ENCODE peak calls at places on chromosomes 7 and 10, in eight cellular contexts. V, J, U, O, B, L, X and Y are unnamed samples.

GRCh38 chr7:81002471-81002870 is 83.6 kb upstream of the SEMA3C start:
- DNase-seq in U (no peak), X (no peak), B (no peak), J (no peak), V (no peak), L (no peak), O (no peak), Y (no peak)

GRCh38 chr7:70571403-70571911 is 560.5 kb upstream of the GALNT17 start:
- DNase-seq in U (peak; percentile 25), V (no peak), O (no peak), J (no peak), X (peak; percentile 72), L (no peak), B (peak; percentile 55), Y (no peak)

GRCh38 chr10:20007426-20007825 is 191.2 kb downstream of the PLXDC2 start:
- DNase-seq in X (no peak), O (no peak), U (no peak), B (no peak), V (no peak), L (no peak), J (no peak), Y (no peak)

GRCh38 chr10:42926831-42927230 is 144.2 kb downstream of the BMS1 start:
- DNase-seq in J (peak; percentile 45), O (no peak), X (no peak), U (peak; percentile 77), V (no peak), B (no peak), L (peak; percentile 65), Y (no peak)

GRCh38 chr10:127337801-127338200 is 141.4 kb upstream of the INSYN2A start:
- DNase-seq in U (peak; percentile 21), X (no peak), J (no peak), B (no peak), O (no peak), V (no peak), L (no peak), Y (no peak)

GRCh38 chr10:29734980-29735627 is 100.3 kb upstream of the SVIL start:
- DNase-seq in L (peak; percentile 42), J (peak; percentile 31), V (peak; percentile 81), U (peak; percentile 53), B (peak; percentile 36), X (peak; percentile 66), O (peak; percentile 82), Y (peak; percentile 78)

GRCh38 chr7:18577096-18577771 is 81.7 kb downstream of the HDAC9 start:
- DNase-seq in J (no peak), U (no peak), L (no peak), O (no peak), B (no peak), V (no peak), X (no peak), Y (no peak)

GRCh38 chr7:68980011-68980410 is 618.3 kb upstream of the AUTS2 start:
- DNase-seq in L (no peak), U (peak; percentile 40), O (no peak), X (no peak), B (no peak), J (no peak), V (no peak), Y (no peak)

GRCh38 chr10:47094126-47094525 is 182.9 kb downstream of the PTPN20 start:
- DNase-seq in U (no peak), J (no peak), O (no peak), B (no peak), V (no peak), L (no peak), X (no peak), Y (no peak)

GRCh38 chr7:149823191-149823630 is 15.0 kb upstream of the ZNF862 start:
- DNase-seq in B (no peak), O (no peak), V (peak; percentile 5), U (no peak), X (no peak), L (no peak), J (no peak), Y (no peak)

GRCh38 chr7:81715984-81716588 is 53.8 kb downstream of the HGF start:
- DNase-seq in U (peak; percentile 52), O (peak; percentile 28), X (no peak), V (no peak), L (no peak), J (peak; percentile 11), B (peak; percentile 75), Y (no peak)

GRCh38 chr7:39085590-39086049 is 107.9 kb downstream of the POU6F2 start:
- DNase-seq in L (peak; percentile 43), O (no peak), X (no peak), J (peak; percentile 62), V (no peak), B (no peak), U (peak; percentile 7), Y (no peak)

GRCh38 chr10:13743101-13743693 is 156.4 kb downstream of the PRPF18 start:
- DNase-seq in X (no peak), B (no peak), U (peak; percentile 30), O (no peak), V (no peak), L (no peak), J (no peak), Y (no peak)

GRCh38 chr7:106017657-106018056 is 54.6 kb downstream of the CDHR3 start:
- DNase-seq in X (no peak), B (no peak), L (no peak), J (no peak), V (no peak), O (no peak), U (no peak), Y (no peak)

DNA sequence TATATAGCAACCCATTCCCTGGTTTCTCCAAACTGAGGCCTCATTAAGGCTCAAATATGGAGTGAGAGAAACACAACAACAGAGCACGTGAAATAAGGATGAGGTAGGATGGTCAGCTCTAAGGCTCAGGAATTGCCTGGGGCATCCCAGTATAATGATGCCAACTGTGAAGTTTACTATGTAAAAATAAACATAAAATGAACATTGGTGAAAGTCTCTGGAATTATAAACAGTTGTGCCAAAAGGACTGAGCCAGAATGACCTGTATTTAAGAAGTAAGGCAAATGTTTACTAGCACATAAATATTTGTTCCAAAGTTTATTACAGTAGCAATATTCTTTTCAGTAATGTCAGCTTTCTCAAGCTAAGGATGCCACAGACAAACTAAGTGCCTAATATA is 64.6 kb downstream of the ZNF680 start:
- DNase-seq in B (no peak), J (no peak), L (no peak), X (no peak), O (no peak), V (no peak), U (no peak), Y (no peak)
- H3K9me3 ChIP-seq in B (peaks cover 37% of the 10 kb centered on the region), J (peaks cover 13% of the 10 kb centered on the region), L (peaks cover 56% of the 10 kb centered on the region), X (no peaks in the 10 kb centered on the region), O (no peaks in the 10 kb centered on the region), V (peaks cover 47% of the 10 kb centered on the region), U (no peaks in the 10 kb centered on the region), Y (no peaks in the 10 kb centered on the region)

GRCh38 chr7:104969183-104969582 is 44.8 kb upstream of the KMT2E start:
- DNase-seq in O (no peak), B (no peak), J (no peak), V (no peak), X (no peak), U (no peak), L (no peak), Y (no peak)

GRCh38 chr7:104973909-104974415 is 40.0 kb upstream of the KMT2E start:
- DNase-seq in X (peak; percentile 67), U (peak; percentile 92), L (no peak), O (no peak), V (no peak), B (no peak), J (no peak), Y (no peak)

GRCh38 chr7:104972510-104972909 is 41.5 kb upstream of the KMT2E start:
- DNase-seq in V (no peak), U (no peak), O (no peak), L (no peak), X (no peak), B (no peak), J (no peak), Y (no peak)

GRCh38 chr7:104973227-104973626 is 40.8 kb upstream of the KMT2E start:
- DNase-seq in X (no peak), V (no peak), O (no peak), B (no peak), L (no peak), U (no peak), J (no peak), Y (no peak)

DNA sequence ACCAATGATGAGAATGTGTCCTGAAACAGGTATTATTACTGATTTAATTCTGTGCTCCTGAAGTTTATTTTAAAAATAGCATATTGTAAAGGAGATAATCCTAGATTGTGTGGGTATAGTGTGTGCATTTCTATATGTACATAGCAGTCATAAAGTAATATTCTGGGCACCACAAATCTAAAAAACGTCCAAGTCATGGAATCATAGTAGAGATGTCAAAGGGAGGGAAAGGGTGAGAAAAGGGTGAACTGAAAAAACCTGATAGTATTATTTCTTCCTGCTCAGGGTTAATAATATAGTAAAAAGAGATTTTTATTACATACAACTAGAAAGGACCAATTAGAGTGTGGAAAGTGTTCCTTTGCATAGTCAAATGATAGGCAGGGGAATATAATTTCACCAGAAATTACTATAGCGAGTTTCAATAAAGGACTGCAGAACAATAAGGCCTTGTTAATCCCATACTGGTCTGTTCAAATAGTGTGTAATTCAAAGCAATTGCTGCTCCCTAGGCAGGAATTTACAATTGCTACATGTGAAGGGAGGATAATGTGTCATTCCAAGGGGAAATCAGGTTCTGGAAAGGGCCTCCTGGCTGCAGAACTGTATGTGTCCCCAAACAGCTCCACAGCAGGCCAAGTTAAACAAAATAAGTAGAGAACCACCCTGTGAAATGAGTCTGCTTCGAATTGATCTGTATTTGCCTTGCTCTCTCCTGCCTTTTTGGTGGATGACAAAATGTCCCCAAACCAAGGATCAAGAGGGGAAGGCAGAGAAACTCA is 42.5 kb upstream of the KMT2E start:
- DNase-seq in V (no peak), J (no peak), B (peak; percentile 35), U (peak; percentile 59), X (peak; percentile 70), O (no peak), L (no peak), Y (peak; percentile 79)
- H3K27ac ChIP-seq in V (peak overlapping the region; percentile 81), J (no peak overlapping the region), B (no peak overlapping the region), U (no peak overlapping the region), X (peak overlapping the region; percentile 85), O (no peak overlapping the region), L (no peak overlapping the region), Y (no peak overlapping the region)

DNA sequence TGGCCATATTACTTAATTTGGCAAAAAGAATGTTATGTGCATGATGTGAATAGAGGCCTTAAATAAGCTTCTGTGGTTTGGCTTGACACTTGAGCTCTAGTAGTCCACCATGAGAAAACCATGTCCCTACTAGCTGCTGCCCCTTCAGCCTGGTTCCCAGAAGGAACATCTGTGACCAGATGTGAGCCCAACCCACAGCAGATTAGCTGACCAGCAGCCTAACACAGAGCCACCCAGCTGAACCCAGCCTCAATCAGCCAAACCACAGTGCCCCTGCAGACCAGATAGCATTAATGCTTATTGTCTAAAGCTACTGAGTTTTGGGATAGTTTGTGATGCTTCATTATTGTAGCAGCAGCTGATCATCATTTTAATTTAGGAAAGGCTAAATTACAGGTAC is 16.6 kb downstream of the JAZF1 start:
- DNase-seq in B (no peak), J (no peak), L (no peak), X (no peak), U (peak; percentile 50), O (no peak), V (no peak), Y (no peak)
- H3K4me1 ChIP-seq in B (peaks cover 10% of the 10 kb centered on the region), J (no peaks in the 10 kb centered on the region), L (peaks cover 6% of the 10 kb centered on the region), X (no peaks in the 10 kb centered on the region), U (peaks cover 10% of the 10 kb centered on the region), O (peaks cover 18% of the 10 kb centered on the region), V (peaks cover 51% of the 10 kb centered on the region), Y (peaks cover 5% of the 10 kb centered on the region)

DNA sequence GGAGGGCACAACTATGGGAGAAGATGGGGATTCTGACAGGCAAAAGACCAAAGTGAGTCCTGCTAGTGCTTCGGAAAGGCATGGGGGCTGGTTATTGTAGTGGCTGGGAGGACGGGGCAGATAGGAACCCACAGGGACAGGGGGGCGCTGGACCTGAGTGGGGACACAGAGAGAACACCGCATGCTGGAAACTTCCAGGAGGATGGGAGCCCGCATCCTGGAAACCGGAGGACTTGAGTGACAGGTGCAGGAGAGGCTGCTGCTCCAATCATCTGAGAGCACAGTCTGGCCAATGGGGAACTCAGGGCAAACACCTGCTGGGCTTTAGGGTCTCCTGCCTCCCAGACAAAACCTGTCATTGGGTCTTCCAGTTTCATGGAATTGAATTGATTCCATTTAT is 166.7 kb downstream of the ADARB2 start:
- DNase-seq in X (no peak), B (no peak), O (no peak), J (no peak), U (no peak), V (no peak), L (peak; percentile 50), Y (no peak)
- H3K9me3 ChIP-seq in X (no peaks in the 10 kb centered on the region), B (no peaks in the 10 kb centered on the region), O (no peaks in the 10 kb centered on the region), J (peaks cover 2% of the 10 kb centered on the region), U (no peaks in the 10 kb centered on the region), V (no peaks in the 10 kb centered on the region), L (no peaks in the 10 kb centered on the region), Y (no peaks in the 10 kb centered on the region)